ENCODE peak calls at places on chromosomes 12 and 14, in ten cellular contexts. One of them, this sample, is unnamed.
A peak's percentile ranks its signal among the peaks of the same experiment; 100 is the strongest.

GRCh38 chr14:104375551-104376201 is 203.9 kb upstream of the C14orf180 start:
- DNase-seq in stimulated activated CD4-positive, alpha-beta T cell treated with anti-CD3 and anti-CD28 coated beads, Interleukin-15, amount 100 ng/mL, for 1 hour: no peak
- DNase-seq in NCI-H524 treated with DMSO at 0.1 percent for 48 hours: no peak
- DNase-seq in hepatic stellate cell: no peak
- DNase-seq in hepatocyte: no peak
- DNase-seq in hypothalamus: no peak
- DNase-seq in uterus: no peak
- DNase-seq in pons: no peak
- DNase-seq in foreskin fibroblast: no peak
- DNase-seq in CD4-positive, alpha-beta T cell: no peak
- DNase-seq in this sample: no peak

GRCh38 chr14:100451264-100451663 is 128.1 kb downstream of the SLC25A47 start:
- DNase-seq in stimulated activated CD4-positive, alpha-beta T cell treated with anti-CD3 and anti-CD28 coated beads, Interleukin-15, amount 100 ng/mL, for 1 hour: no peak
- DNase-seq in NCI-H524 treated with DMSO at 0.1 percent for 48 hours: no peak
- DNase-seq in hepatic stellate cell: no peak
- DNase-seq in hepatocyte: no peak
- DNase-seq in hypothalamus: no peak
- DNase-seq in uterus: no peak
- DNase-seq in pons: no peak
- DNase-seq in foreskin fibroblast: no peak
- DNase-seq in CD4-positive, alpha-beta T cell: no peak
- DNase-seq in this sample: no peak

GRCh38 chr12:114710151-114710550 is 26.2 kb upstream of the TBX3 start:
- DNase-seq in stimulated activated CD4-positive, alpha-beta T cell treated with anti-CD3 and anti-CD28 coated beads, Interleukin-15, amount 100 ng/mL, for 1 hour: no peak
- DNase-seq in NCI-H524 treated with DMSO at 0.1 percent for 48 hours: no peak
- DNase-seq in hepatic stellate cell: no peak
- DNase-seq in hepatocyte: no peak
- DNase-seq in hypothalamus: no peak
- DNase-seq in uterus: no peak
- DNase-seq in pons: no peak
- DNase-seq in foreskin fibroblast: no peak
- DNase-seq in CD4-positive, alpha-beta T cell: no peak
- DNase-seq in this sample: no peak

GRCh38 chr12:62656576-62657362 is 190.1 kb downstream of the MON2 start:
- DNase-seq in stimulated activated CD4-positive, alpha-beta T cell treated with anti-CD3 and anti-CD28 coated beads, Interleukin-15, amount 100 ng/mL, for 1 hour: no peak
- DNase-seq in NCI-H524 treated with DMSO at 0.1 percent for 48 hours: no peak
- DNase-seq in hepatic stellate cell: no peak
- DNase-seq in hepatocyte: no peak
- DNase-seq in hypothalamus: no peak
- DNase-seq in uterus: no peak
- DNase-seq in pons: peak; percentile 39
- DNase-seq in foreskin fibroblast: no peak
- DNase-seq in CD4-positive, alpha-beta T cell: no peak
- DNase-seq in this sample: peak; percentile 15

GRCh38 chr12:105090361-105090760 is 6.1 kb upstream of the ALDH1L2 start:
- DNase-seq in stimulated activated CD4-positive, alpha-beta T cell treated with anti-CD3 and anti-CD28 coated beads, Interleukin-15, amount 100 ng/mL, for 1 hour: no peak
- DNase-seq in NCI-H524 treated with DMSO at 0.1 percent for 48 hours: no peak
- DNase-seq in hepatic stellate cell: no peak
- DNase-seq in hepatocyte: no peak
- DNase-seq in hypothalamus: no peak
- DNase-seq in uterus: no peak
- DNase-seq in pons: no peak
- DNase-seq in foreskin fibroblast: no peak
- DNase-seq in CD4-positive, alpha-beta T cell: no peak
- DNase-seq in this sample: peak; percentile 24

GRCh38 chr12:120887253-120888043 is 16.7 kb downstream of the SPPL3 start:
- DNase-seq in stimulated activated CD4-positive, alpha-beta T cell treated with anti-CD3 and anti-CD28 coated beads, Interleukin-15, amount 100 ng/mL, for 1 hour: peak; percentile 5
- DNase-seq in NCI-H524 treated with DMSO at 0.1 percent for 48 hours: no peak
- DNase-seq in hepatic stellate cell: no peak
- DNase-seq in hepatocyte: no peak
- DNase-seq in hypothalamus: no peak
- DNase-seq in uterus: no peak
- DNase-seq in pons: no peak
- DNase-seq in foreskin fibroblast: no peak
- DNase-seq in CD4-positive, alpha-beta T cell: no peak
- DNase-seq in this sample: no peak

GRCh38 chr12:106045251-106045674 is 93.5 kb downstream of the NUAK1 start:
- DNase-seq in stimulated activated CD4-positive, alpha-beta T cell treated with anti-CD3 and anti-CD28 coated beads, Interleukin-15, amount 100 ng/mL, for 1 hour: no peak
- DNase-seq in NCI-H524 treated with DMSO at 0.1 percent for 48 hours: no peak
- DNase-seq in hepatic stellate cell: no peak
- DNase-seq in hepatocyte: no peak
- DNase-seq in hypothalamus: no peak
- DNase-seq in uterus: no peak
- DNase-seq in pons: no peak
- DNase-seq in foreskin fibroblast: no peak
- DNase-seq in CD4-positive, alpha-beta T cell: no peak
- DNase-seq in this sample: no peak

GRCh38 chr14:97723834-97724770 is 926.9 kb downstream of the VRK1 start:
- DNase-seq in stimulated activated CD4-positive, alpha-beta T cell treated with anti-CD3 and anti-CD28 coated beads, Interleukin-15, amount 100 ng/mL, for 1 hour: no peak
- DNase-seq in NCI-H524 treated with DMSO at 0.1 percent for 48 hours: no peak
- DNase-seq in hepatic stellate cell: no peak
- DNase-seq in hepatocyte: no peak
- DNase-seq in hypothalamus: no peak
- DNase-seq in uterus: no peak
- DNase-seq in pons: no peak
- DNase-seq in foreskin fibroblast: no peak
- DNase-seq in CD4-positive, alpha-beta T cell: peak; percentile 46
- DNase-seq in this sample: no peak

GRCh38 chr14:53432378-53432802 is 279.3 kb upstream of the DDHD1 start:
- DNase-seq in stimulated activated CD4-positive, alpha-beta T cell treated with anti-CD3 and anti-CD28 coated beads, Interleukin-15, amount 100 ng/mL, for 1 hour: no peak
- DNase-seq in NCI-H524 treated with DMSO at 0.1 percent for 48 hours: peak; percentile 28
- DNase-seq in hepatic stellate cell: peak; percentile 12
- DNase-seq in hepatocyte: peak; percentile 59
- DNase-seq in hypothalamus: no peak
- DNase-seq in uterus: no peak
- DNase-seq in pons: peak; percentile 11
- DNase-seq in foreskin fibroblast: peak; percentile 70
- DNase-seq in CD4-positive, alpha-beta T cell: no peak
- DNase-seq in this sample: peak; percentile 60

GRCh38 chr12:104562763-104563162 is 106.0 kb downstream of the CHST11 start:
- DNase-seq in stimulated activated CD4-positive, alpha-beta T cell treated with anti-CD3 and anti-CD28 coated beads, Interleukin-15, amount 100 ng/mL, for 1 hour: no peak
- DNase-seq in NCI-H524 treated with DMSO at 0.1 percent for 48 hours: no peak
- DNase-seq in hepatic stellate cell: no peak
- DNase-seq in hepatocyte: no peak
- DNase-seq in hypothalamus: no peak
- DNase-seq in uterus: no peak
- DNase-seq in pons: no peak
- DNase-seq in foreskin fibroblast: no peak
- DNase-seq in CD4-positive, alpha-beta T cell: no peak
- DNase-seq in this sample: no peak

GRCh38 chr12:67415473-67415872 is 146.3 kb downstream of the CAND1 start:
- DNase-seq in stimulated activated CD4-positive, alpha-beta T cell treated with anti-CD3 and anti-CD28 coated beads, Interleukin-15, amount 100 ng/mL, for 1 hour: no peak
- DNase-seq in NCI-H524 treated with DMSO at 0.1 percent for 48 hours: no peak
- DNase-seq in hepatic stellate cell: peak; percentile 27
- DNase-seq in hepatocyte: no peak
- DNase-seq in hypothalamus: no peak
- DNase-seq in uterus: no peak
- DNase-seq in pons: peak; percentile 82
- DNase-seq in foreskin fibroblast: peak; percentile 74
- DNase-seq in CD4-positive, alpha-beta T cell: no peak
- DNase-seq in this sample: peak; percentile 35

GRCh38 chr14:68254669-68255527 is 435.3 kb downstream of the RAD51B start:
- DNase-seq in stimulated activated CD4-positive, alpha-beta T cell treated with anti-CD3 and anti-CD28 coated beads, Interleukin-15, amount 100 ng/mL, for 1 hour: no peak
- DNase-seq in NCI-H524 treated with DMSO at 0.1 percent for 48 hours: no peak
- DNase-seq in hepatic stellate cell: no peak
- DNase-seq in hepatocyte: no peak
- DNase-seq in hypothalamus: no peak
- DNase-seq in uterus: no peak
- DNase-seq in pons: no peak
- DNase-seq in foreskin fibroblast: peak; percentile 59
- DNase-seq in CD4-positive, alpha-beta T cell: no peak
- DNase-seq in this sample: no peak

GRCh38 chr12:13000935-13001724 is 1.1 kb upstream of the HEBP1 start:
- DNase-seq in stimulated activated CD4-positive, alpha-beta T cell treated with anti-CD3 and anti-CD28 coated beads, Interleukin-15, amount 100 ng/mL, for 1 hour: peak; percentile 17
- DNase-seq in NCI-H524 treated with DMSO at 0.1 percent for 48 hours: no peak
- DNase-seq in hepatic stellate cell: peak; percentile 77
- DNase-seq in hepatocyte: peak; percentile 87
- DNase-seq in hypothalamus: peak; percentile 20
- DNase-seq in uterus: peak; percentile 66
- DNase-seq in pons: peak; percentile 49
- DNase-seq in foreskin fibroblast: peak; percentile 87
- DNase-seq in CD4-positive, alpha-beta T cell: no peak
- DNase-seq in this sample: peak; percentile 63